ENCODE peak calls at places on chromosomes 12 and 14, in eight cellular contexts. One of them, this sample, is unnamed.
A peak's percentile ranks its signal among the peaks of the same experiment; 100 is the strongest.

GRCh38 chr14:74008843-74009499 is 10.1 kb downstream of the ENTPD5 start:
- ATAC-seq in naive thymus-derived CD4-positive, alpha-beta T cell: no peak
- ATAC-seq in T-helper 17 cell: no peak
- ATAC-seq in thoracic aorta: no peak
- ATAC-seq in pancreas: no peak
- ATAC-seq in natural killer cell: no peak
- ATAC-seq in aorta: no peak
- ATAC-seq in left cardiac atrium: no peak
- ATAC-seq in this sample: no peak

GRCh38 chr12:30696103-30696408 is 387 bp upstream of the IPO8 start:
- ATAC-seq in naive thymus-derived CD4-positive, alpha-beta T cell: peak; percentile 17
- ATAC-seq in T-helper 17 cell: no peak
- ATAC-seq in thoracic aorta: no peak
- ATAC-seq in pancreas: no peak
- ATAC-seq in natural killer cell: no peak
- ATAC-seq in aorta: no peak
- ATAC-seq in left cardiac atrium: no peak
- ATAC-seq in this sample: no peak

GRCh38 chr14:90720832-90721231 is 95.4 kb downstream of the TTC7B start:
- ATAC-seq in naive thymus-derived CD4-positive, alpha-beta T cell: no peak
- ATAC-seq in T-helper 17 cell: no peak
- ATAC-seq in thoracic aorta: no peak
- ATAC-seq in pancreas: no peak
- ATAC-seq in natural killer cell: no peak
- ATAC-seq in aorta: no peak
- ATAC-seq in left cardiac atrium: no peak
- ATAC-seq in this sample: no peak

GRCh38 chr12:101889216-101889752 is 11.9 kb downstream of the DRAM1 start:
- ATAC-seq in naive thymus-derived CD4-positive, alpha-beta T cell: no peak
- ATAC-seq in T-helper 17 cell: no peak
- ATAC-seq in thoracic aorta: no peak
- ATAC-seq in pancreas: no peak
- ATAC-seq in natural killer cell: no peak
- ATAC-seq in aorta: no peak
- ATAC-seq in left cardiac atrium: no peak
- ATAC-seq in this sample: no peak

GRCh38 chr12:65792724-65793123 is 31.6 kb upstream of the HMGA2 start:
- ATAC-seq in naive thymus-derived CD4-positive, alpha-beta T cell: no peak
- ATAC-seq in T-helper 17 cell: no peak
- ATAC-seq in thoracic aorta: no peak
- ATAC-seq in pancreas: no peak
- ATAC-seq in natural killer cell: no peak
- ATAC-seq in aorta: no peak
- ATAC-seq in left cardiac atrium: no peak
- ATAC-seq in this sample: no peak

GRCh38 chr14:76640923-76641395 is 120.3 kb upstream of the VASH1 start:
- ATAC-seq in naive thymus-derived CD4-positive, alpha-beta T cell: no peak
- ATAC-seq in T-helper 17 cell: no peak
- ATAC-seq in thoracic aorta: no peak
- ATAC-seq in pancreas: no peak
- ATAC-seq in natural killer cell: no peak
- ATAC-seq in aorta: no peak
- ATAC-seq in left cardiac atrium: no peak
- ATAC-seq in this sample: no peak

GRCh38 chr14:54703082-54703481 is 136.2 kb downstream of the SAMD4A start:
- ATAC-seq in naive thymus-derived CD4-positive, alpha-beta T cell: no peak
- ATAC-seq in T-helper 17 cell: no peak
- ATAC-seq in thoracic aorta: no peak
- ATAC-seq in pancreas: no peak
- ATAC-seq in natural killer cell: no peak
- ATAC-seq in aorta: no peak
- ATAC-seq in left cardiac atrium: no peak
- ATAC-seq in this sample: no peak

GRCh38 chr14:43790681-43791080 is 716.4 kb downstream of the FSCB start:
- ATAC-seq in naive thymus-derived CD4-positive, alpha-beta T cell: no peak
- ATAC-seq in T-helper 17 cell: no peak
- ATAC-seq in thoracic aorta: no peak
- ATAC-seq in pancreas: no peak
- ATAC-seq in natural killer cell: no peak
- ATAC-seq in aorta: no peak
- ATAC-seq in left cardiac atrium: no peak
- ATAC-seq in this sample: no peak

GRCh38 chr14:22047105-22047504 is 373.5 kb upstream of the OR4E1 start:
- ATAC-seq in naive thymus-derived CD4-positive, alpha-beta T cell: peak; percentile 91
- ATAC-seq in T-helper 17 cell: peak; percentile 92
- ATAC-seq in thoracic aorta: no peak
- ATAC-seq in pancreas: no peak
- ATAC-seq in natural killer cell: peak; percentile 78
- ATAC-seq in aorta: no peak
- ATAC-seq in left cardiac atrium: no peak
- ATAC-seq in this sample: no peak

GRCh38 chr12:29783773-29784666 is at the start of gene TMTC1:
- ATAC-seq in naive thymus-derived CD4-positive, alpha-beta T cell: no peak
- ATAC-seq in T-helper 17 cell: no peak
- ATAC-seq in thoracic aorta: peak; percentile 29
- ATAC-seq in pancreas: peak; percentile 85
- ATAC-seq in natural killer cell: no peak
- ATAC-seq in aorta: peak; percentile 86
- ATAC-seq in left cardiac atrium: peak; percentile 87
- ATAC-seq in this sample: peak; percentile 59

GRCh38 chr12:50555471-50555885 is 50.7 kb downstream of the DIP2B start:
- ATAC-seq in naive thymus-derived CD4-positive, alpha-beta T cell: no peak
- ATAC-seq in T-helper 17 cell: no peak
- ATAC-seq in thoracic aorta: no peak
- ATAC-seq in pancreas: no peak
- ATAC-seq in natural killer cell: no peak
- ATAC-seq in aorta: no peak
- ATAC-seq in left cardiac atrium: no peak
- ATAC-seq in this sample: no peak

GRCh38 chr12:51917746-51918453 is 10.6 kb downstream of the ACVRL1 start:
- ATAC-seq in naive thymus-derived CD4-positive, alpha-beta T cell: no peak
- ATAC-seq in T-helper 17 cell: no peak
- ATAC-seq in thoracic aorta: no peak
- ATAC-seq in pancreas: peak; percentile 28
- ATAC-seq in natural killer cell: no peak
- ATAC-seq in aorta: no peak
- ATAC-seq in left cardiac atrium: peak; percentile 51
- ATAC-seq in this sample: no peak

GRCh38 chr14:99609245-99610117 is 5.5 kb upstream of the CCDC85C start:
- ATAC-seq in naive thymus-derived CD4-positive, alpha-beta T cell: no peak
- ATAC-seq in T-helper 17 cell: no peak
- ATAC-seq in thoracic aorta: no peak
- ATAC-seq in pancreas: no peak
- ATAC-seq in natural killer cell: no peak
- ATAC-seq in aorta: no peak
- ATAC-seq in left cardiac atrium: no peak
- ATAC-seq in this sample: no peak

GRCh38 chr12:100671396-100672074 is 98.1 kb downstream of the GAS2L3 start:
- ATAC-seq in naive thymus-derived CD4-positive, alpha-beta T cell: no peak
- ATAC-seq in T-helper 17 cell: no peak
- ATAC-seq in thoracic aorta: no peak
- ATAC-seq in pancreas: no peak
- ATAC-seq in natural killer cell: no peak
- ATAC-seq in aorta: no peak
- ATAC-seq in left cardiac atrium: no peak
- ATAC-seq in this sample: no peak

GRCh38 chr12:14782756-14783155 is 20.5 kb downstream of the WBP11 start:
- ATAC-seq in naive thymus-derived CD4-positive, alpha-beta T cell: no peak
- ATAC-seq in T-helper 17 cell: no peak
- ATAC-seq in thoracic aorta: no peak
- ATAC-seq in pancreas: no peak
- ATAC-seq in natural killer cell: no peak
- ATAC-seq in aorta: no peak
- ATAC-seq in left cardiac atrium: no peak
- ATAC-seq in this sample: no peak

GRCh38 chr12:79690606-79691298 is at the start of gene PAWR:
- ATAC-seq in naive thymus-derived CD4-positive, alpha-beta T cell: peak; percentile 48
- ATAC-seq in T-helper 17 cell: peak; percentile 49
- ATAC-seq in thoracic aorta: no peak
- ATAC-seq in pancreas: peak; percentile 86
- ATAC-seq in natural killer cell: peak; percentile 50
- ATAC-seq in aorta: peak; percentile 88
- ATAC-seq in left cardiac atrium: peak; percentile 79
- ATAC-seq in this sample: peak; percentile 72

GRCh38 chr14:66066991-66067788 is 419.0 kb upstream of the CCDC196 start:
- ATAC-seq in naive thymus-derived CD4-positive, alpha-beta T cell: no peak
- ATAC-seq in T-helper 17 cell: no peak
- ATAC-seq in thoracic aorta: no peak
- ATAC-seq in pancreas: no peak
- ATAC-seq in natural killer cell: no peak
- ATAC-seq in aorta: no peak
- ATAC-seq in left cardiac atrium: no peak
- ATAC-seq in this sample: no peak

GRCh38 chr12:97609957-97610356 is 147.4 kb downstream of the RMST start:
- ATAC-seq in naive thymus-derived CD4-positive, alpha-beta T cell: no peak
- ATAC-seq in T-helper 17 cell: no peak
- ATAC-seq in thoracic aorta: no peak
- ATAC-seq in pancreas: no peak
- ATAC-seq in natural killer cell: no peak
- ATAC-seq in aorta: no peak
- ATAC-seq in left cardiac atrium: no peak
- ATAC-seq in this sample: no peak

GRCh38 chr14:105287249-105288102 is 13.3 kb downstream of the BRF1 start:
- ATAC-seq in naive thymus-derived CD4-positive, alpha-beta T cell: no peak
- ATAC-seq in T-helper 17 cell: no peak
- ATAC-seq in thoracic aorta: no peak
- ATAC-seq in pancreas: no peak
- ATAC-seq in natural killer cell: no peak
- ATAC-seq in aorta: no peak
- ATAC-seq in left cardiac atrium: no peak
- ATAC-seq in this sample: no peak

GRCh38 chr14:73238262-73238852 is 1.1 kb downstream of the PAPLN start:
- ATAC-seq in naive thymus-derived CD4-positive, alpha-beta T cell: no peak
- ATAC-seq in T-helper 17 cell: no peak
- ATAC-seq in thoracic aorta: no peak
- ATAC-seq in pancreas: peak; percentile 27
- ATAC-seq in natural killer cell: no peak
- ATAC-seq in aorta: no peak
- ATAC-seq in left cardiac atrium: peak; percentile 3
- ATAC-seq in this sample: peak; percentile 37

GRCh38 chr12:113877608-113878007 is 88.5 kb downstream of the RBM19 start:
- ATAC-seq in naive thymus-derived CD4-positive, alpha-beta T cell: no peak
- ATAC-seq in T-helper 17 cell: no peak
- ATAC-seq in thoracic aorta: no peak
- ATAC-seq in pancreas: no peak
- ATAC-seq in natural killer cell: no peak
- ATAC-seq in aorta: no peak
- ATAC-seq in left cardiac atrium: no peak
- ATAC-seq in this sample: no peak

GRCh38 chr12:57204454-57204853 is 12.1 kb upstream of the NXPH4 start:
- ATAC-seq in naive thymus-derived CD4-positive, alpha-beta T cell: no peak
- ATAC-seq in T-helper 17 cell: no peak
- ATAC-seq in thoracic aorta: no peak
- ATAC-seq in pancreas: no peak
- ATAC-seq in natural killer cell: no peak
- ATAC-seq in aorta: no peak
- ATAC-seq in left cardiac atrium: no peak
- ATAC-seq in this sample: no peak

GRCh38 chr12:113932411-113933196 is 33.5 kb downstream of the RBM19 start:
- ATAC-seq in naive thymus-derived CD4-positive, alpha-beta T cell: no peak
- ATAC-seq in T-helper 17 cell: no peak
- ATAC-seq in thoracic aorta: no peak
- ATAC-seq in pancreas: no peak
- ATAC-seq in natural killer cell: no peak
- ATAC-seq in aorta: peak; percentile 59
- ATAC-seq in left cardiac atrium: peak; percentile 84
- ATAC-seq in this sample: no peak

GRCh38 chr12:81120961-81121360 is 43.1 kb downstream of the ACSS3 start:
- ATAC-seq in naive thymus-derived CD4-positive, alpha-beta T cell: no peak
- ATAC-seq in T-helper 17 cell: no peak
- ATAC-seq in thoracic aorta: no peak
- ATAC-seq in pancreas: no peak
- ATAC-seq in natural killer cell: no peak
- ATAC-seq in aorta: no peak
- ATAC-seq in left cardiac atrium: no peak
- ATAC-seq in this sample: no peak

GRCh38 chr12:132367401-132367851 is 38.0 kb upstream of the GALNT9 start:
- ATAC-seq in naive thymus-derived CD4-positive, alpha-beta T cell: no peak
- ATAC-seq in T-helper 17 cell: no peak
- ATAC-seq in thoracic aorta: no peak
- ATAC-seq in pancreas: no peak
- ATAC-seq in natural killer cell: no peak
- ATAC-seq in aorta: peak; percentile 48
- ATAC-seq in left cardiac atrium: peak; percentile 8
- ATAC-seq in this sample: no peak